ENCODE peak calls at places on chromosomes 4 and X, in ten cellular contexts. I is prostate gland, F is HL-60, N is suprapubic skin, T is spleen, A is sigmoid colon, Q is transverse colon, S is HCT116, M is GM12891, L is SK-N-SH. B is an unnamed sample.

GRCh38 chr4:78650106-78651021 is 98.8 kb downstream of the ANXA3 start:
- DNase-seq in S (no peak), F (no peak), A (no peak), Q (no peak), L (no peak), M (no peak), I (peak), N (no peak), T (no peak), B (no peak)

GRCh38 chr4:147772056-147772455 is 40.2 kb downstream of the ARHGAP10 start:
- DNase-seq in N (no peak), A (no peak), F (no peak), M (no peak), Q (no peak), T (no peak), I (no peak), S (no peak), L (no peak), B (no peak)

GRCh38 chr4:23368081-23368697 is 521.7 kb downstream of the PPARGC1A start:
- DNase-seq in T (no peak), N (no peak), Q (peak), L (peak), S (no peak), I (no peak), F (peak), A (no peak), M (no peak), B (no peak)

GRCh38 chr4:165974647-165975335 is 101.8 kb downstream of the TLL1 start:
- DNase-seq in A (no peak), M (no peak), N (no peak), L (no peak), Q (no peak), T (no peak), I (no peak), S (no peak), F (no peak), B (no peak)

GRCh38 chrX:137031517-137032377 is 2.0 kb downstream of the GPR101 start:
- DNase-seq in L (peak), T (no peak), N (no peak), F (peak), M (no peak), I (no peak), Q (peak), A (no peak), S (no peak), B (peak)

GRCh38 chr4:38684271-38684670 is 20.3 kb downstream of the KLF3 start:
- DNase-seq in I (no peak), N (no peak), F (no peak), S (no peak), L (no peak), Q (no peak), T (no peak), M (no peak), A (no peak), B (no peak)

GRCh38 chrX:133440081-133440796 is 24.9 kb upstream of the GPC4 start:
- DNase-seq in F (no peak), N (no peak), I (no peak), M (no peak), T (no peak), A (no peak), S (no peak), L (no peak), Q (no peak), B (no peak)

GRCh38 chr4:81652069-81652478 is 180.4 kb upstream of the RASGEF1B start:
- DNase-seq in A (no peak), M (no peak), T (no peak), S (no peak), I (no peak), Q (no peak), L (no peak), N (no peak), F (no peak), B (no peak)

GRCh38 chr4:150573534-150573933 is 8.4 kb upstream of the MAB21L2 start:
- DNase-seq in S (no peak), Q (no peak), F (no peak), T (no peak), N (no peak), M (no peak), I (no peak), L (no peak), A (no peak), B (no peak)

GRCh38 chr4:149056615-149057014 is 614.4 kb upstream of the NR3C2 start:
- DNase-seq in L (no peak), N (no peak), I (no peak), Q (no peak), S (no peak), A (no peak), M (no peak), T (no peak), F (no peak), B (no peak)

GRCh38 chr4:138222041-138222440 is 20.1 kb downstream of the SLC7A11 start:
- DNase-seq in L (no peak), F (no peak), Q (no peak), M (no peak), N (no peak), A (no peak), S (no peak), T (no peak), I (no peak), B (peak)

GRCh38 chr4:4821577-4821976 is 37.9 kb upstream of the MSX1 start:
- DNase-seq in L (no peak), M (no peak), N (no peak), F (no peak), I (no peak), Q (no peak), A (no peak), T (no peak), S (no peak), B (no peak)

GRCh38 chr4:166896254-166896653 is 338.0 kb downstream of the SPOCK3 start:
- DNase-seq in L (no peak), S (no peak), I (no peak), M (no peak), T (no peak), F (no peak), Q (no peak), A (no peak), N (no peak), B (no peak)

GRCh38 chrX:40479777-40480318 is 100.9 kb upstream of the ATP6AP2 start:
- DNase-seq in N (no peak), F (no peak), Q (no peak), S (no peak), I (no peak), L (no peak), M (no peak), T (no peak), A (no peak), B (no peak)

GRCh38 chrX:28659269-28659668 is 72.0 kb downstream of the IL1RAPL1 start:
- DNase-seq in I (no peak), M (no peak), Q (no peak), F (no peak), L (no peak), S (no peak), T (no peak), A (no peak), N (no peak), B (no peak)

GRCh38 chrX:129540725-129541184 is 696 bp downstream of the OCRL start:
- DNase-seq in Q (peak), F (peak), L (no peak), A (peak), N (no peak), I (peak), M (no peak), S (no peak), T (no peak), B (no peak)

GRCh38 chrX:115460565-115460888 is 100.4 kb upstream of the PLS3 start:
- DNase-seq in M (no peak), N (no peak), Q (no peak), L (no peak), T (no peak), A (no peak), S (no peak), F (no peak), I (no peak), B (no peak)

GRCh38 chr4:103936653-103937145 is 216.9 kb upstream of the TACR3 start:
- DNase-seq in T (no peak), A (no peak), S (no peak), I (no peak), Q (no peak), F (no peak), L (no peak), M (no peak), N (no peak), B (no peak)

GRCh38 chr4:145308598-145308997 is 128.2 kb upstream of the OTUD4 start:
- DNase-seq in Q (no peak), N (no peak), L (no peak), S (no peak), I (no peak), M (no peak), T (no peak), A (no peak), F (no peak), B (no peak)

GRCh38 chr4:39446842-39447573 is 11.7 kb downstream of the RPL9 start:
- DNase-seq in T (peak), L (no peak), Q (peak), S (no peak), A (peak), M (peak), F (no peak), N (peak), I (peak), B (no peak)

GRCh38 chr4:23614284-23614892 is 275.5 kb downstream of the PPARGC1A start:
- DNase-seq in T (no peak), I (no peak), M (peak), N (no peak), Q (no peak), L (peak), F (peak), S (no peak), A (no peak), B (no peak)

GRCh38 chrX:51892921-51893745 is at the start of gene MAGED1:
- DNase-seq in N (peak), F (no peak), M (peak), A (peak), L (peak), S (no peak), Q (peak), T (peak), I (peak), B (peak)

GRCh38 chrX:3820170-3820569 is 106.7 kb upstream of the PRKX start:
- DNase-seq in N (no peak), T (no peak), S (no peak), A (no peak), M (no peak), F (no peak), Q (no peak), I (no peak), L (no peak), B (no peak)

GRCh38 chr4:102061133-102061532 is 270.6 kb downstream of the BANK1 start:
- DNase-seq in S (no peak), Q (no peak), A (no peak), L (no peak), F (no peak), I (no peak), T (no peak), M (no peak), N (no peak), B (no peak)

GRCh38 chr4:156169011-156169410 is 215.3 kb upstream of the CTSO start:
- DNase-seq in F (no peak), L (no peak), T (no peak), M (no peak), I (no peak), N (no peak), S (peak), A (peak), Q (no peak), B (peak)

GRCh38 chr4:69831646-69832325 is 28.2 kb downstream of the SULT1E1 start:
- DNase-seq in M (peak), I (no peak), Q (peak), L (no peak), F (peak), T (peak), N (no peak), S (no peak), A (no peak), B (no peak)

DNA sequence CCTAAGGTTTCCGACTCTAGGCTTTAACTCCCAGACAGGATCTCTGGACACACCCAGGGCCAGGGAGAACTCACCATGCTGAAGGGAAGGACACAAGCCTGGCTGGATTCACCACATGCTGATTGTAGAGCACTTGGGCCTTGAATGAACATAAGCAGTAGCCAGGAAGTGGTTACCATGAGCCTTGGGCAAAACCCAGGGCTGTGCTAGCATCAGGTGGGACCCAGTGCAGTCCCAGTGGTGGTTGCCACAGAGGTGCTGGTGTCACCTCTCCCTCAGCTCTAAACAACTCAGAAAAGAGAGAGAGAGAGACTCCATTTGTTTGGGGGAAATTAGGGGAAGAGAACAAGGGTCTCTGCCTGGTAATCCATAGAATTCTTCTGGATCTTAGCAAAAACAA is 77.0 kb downstream of the KLHL13 start:
- DNase-seq in T (no peak), N (no peak), I (no peak), L (no peak), F (no peak), A (no peak), M (no peak), S (no peak), Q (no peak), B (no peak)
- TF ChIP-seq POLR2AphosphoS5 in T (no peak), N (no peak), I (no peak), L (no peak), F (no peak), A (no peak), M (no peak), S (no peak), Q (no peak), B (no peak)

DNA sequence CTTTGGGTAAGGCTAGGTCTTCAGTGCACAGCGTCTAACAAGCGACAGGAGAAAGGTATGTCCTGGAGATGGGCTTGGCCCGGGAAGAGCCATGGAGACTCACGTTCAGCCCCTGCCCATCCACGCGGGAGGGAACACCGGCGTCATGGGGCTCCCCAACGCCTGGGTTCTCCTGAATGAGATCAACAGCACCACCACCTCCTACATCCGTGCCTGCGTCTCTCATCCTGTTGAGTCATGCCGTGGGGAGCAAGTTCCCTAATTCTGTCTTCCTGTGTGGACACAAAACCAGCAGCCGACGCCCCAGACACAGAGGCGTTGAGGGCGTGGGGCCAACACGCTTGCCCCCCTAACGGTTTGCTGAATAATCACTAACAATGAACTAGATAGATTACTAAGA is 20.1 kb upstream of the IL3RA start:
- DNase-seq in L (no peak), S (no peak), I (no peak), T (peak), N (peak), M (no peak), Q (peak), F (no peak), A (peak), B (no peak)
- TF ChIP-seq POLR2AphosphoS5 in L (no peak), S (no peak), I (no peak), T (peak), N (no peak), M (no peak), Q (no peak), F (peak), A (no peak), B (no peak)

GRCh38 chrX:154098551-154098950 is 1.0 kb upstream of the MECP2 start:
- DNase-seq in S (no peak), Q (no peak), T (no peak), L (no peak), A (no peak), M (no peak), F (no peak), I (no peak), N (no peak), B (no peak)

GRCh38 chrX:154096140-154097002 is 1.1 kb downstream of the MECP2 start:
- DNase-seq in F (no peak), M (no peak), Q (no peak), S (no peak), I (no peak), A (no peak), T (no peak), L (no peak), N (no peak), B (no peak)

GRCh38 chrX:154097003-154097596 is 417 bp downstream of the MECP2 start:
- DNase-seq in S (no peak), L (peak), N (peak), M (peak), Q (peak), I (peak), A (peak), F (peak), T (peak), B (no peak)

GRCh38 chrX:154094833-154095232 is 2.7 kb downstream of the MECP2 start:
- DNase-seq in I (no peak), Q (no peak), L (no peak), M (no peak), A (no peak), S (no peak), F (no peak), T (no peak), N (no peak), B (no peak)

DNA sequence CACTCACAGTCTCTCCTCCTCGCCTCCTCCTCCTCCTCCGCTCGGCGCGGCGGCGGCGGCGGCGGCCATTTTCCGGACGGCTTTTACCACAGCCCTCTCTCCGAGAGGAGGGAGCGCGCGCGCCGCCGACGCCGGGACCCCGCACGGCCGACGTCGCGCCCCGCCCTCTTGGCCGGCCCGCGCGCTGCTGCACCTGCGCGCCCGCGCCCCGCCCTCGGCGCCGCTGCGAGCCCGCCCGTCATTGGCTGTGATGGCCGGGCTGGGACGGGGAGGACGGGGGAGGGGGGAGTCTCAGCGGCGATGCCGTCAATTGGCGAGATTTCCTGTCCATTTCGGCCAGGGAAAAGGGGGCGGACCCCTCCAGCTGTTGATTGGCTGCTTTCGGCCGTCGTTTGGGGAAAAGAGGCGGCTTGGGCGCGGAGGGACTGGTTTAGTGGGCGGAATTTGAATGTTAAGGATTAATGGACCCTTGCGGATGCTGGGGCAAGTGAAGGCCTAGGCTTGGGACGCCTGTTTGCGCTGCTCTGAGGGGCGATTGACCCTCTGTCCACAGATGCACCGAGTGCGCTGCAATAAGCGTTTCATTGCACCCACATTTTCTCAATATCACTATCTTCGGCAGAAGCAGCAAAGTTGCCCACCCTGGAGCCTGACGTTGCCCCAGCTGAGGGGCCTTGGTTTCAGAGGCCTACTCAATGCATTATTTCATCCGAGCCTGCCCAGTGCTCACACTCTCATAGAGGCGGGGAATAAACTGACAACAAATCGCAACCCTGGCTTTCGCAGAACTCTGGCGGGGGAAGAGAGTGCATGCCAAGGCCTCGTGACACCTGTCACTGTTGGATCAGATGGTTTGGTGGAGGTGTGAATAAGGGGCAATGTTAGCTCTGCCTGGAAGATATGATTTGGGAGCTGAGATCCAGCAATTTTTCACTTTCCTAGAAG is at the start of gene MECP2:
- DNase-seq in M (peak), F (peak), L (peak), S (peak), A (peak), N (peak), T (peak), I (peak), Q (peak), B (peak)
- TF ChIP-seq POLR2AphosphoS5 in M (no peak), F (no peak), L (peak), S (peak), A (peak), N (no peak), T (peak), I (peak), Q (peak), B (peak)

GRCh38 chr4:152073738-152074137 is 312.9 kb upstream of the GATB start:
- DNase-seq in F (peak), I (no peak), A (no peak), N (no peak), T (no peak), S (no peak), L (no peak), Q (no peak), M (no peak), B (no peak)
- TF ChIP-seq POLR2AphosphoS5 in F (no peak), I (no peak), A (no peak), N (no peak), T (no peak), S (no peak), L (no peak), Q (no peak), M (no peak), B (no peak)

GRCh38 chr4:3082915-3083515 is 8.5 kb downstream of the HTT start:
- DNase-seq in N (no peak), S (no peak), M (no peak), I (no peak), A (no peak), T (no peak), Q (no peak), F (no peak), L (no peak), B (no peak)
- TF ChIP-seq POLR2AphosphoS5 in N (no peak), S (no peak), M (no peak), I (no peak), A (no peak), T (no peak), Q (no peak), F (no peak), L (no peak), B (no peak)

GRCh38 chrX:16930392-16930791 is 16.1 kb upstream of the REPS2 start:
- DNase-seq in F (no peak), M (no peak), I (no peak), T (no peak), Q (no peak), N (no peak), L (no peak), S (no peak), A (no peak), B (no peak)

GRCh38 chrX:16931371-16931770 is 15.1 kb upstream of the REPS2 start:
- DNase-seq in N (no peak), S (no peak), Q (no peak), L (no peak), T (no peak), A (no peak), M (no peak), I (no peak), F (no peak), B (no peak)

GRCh38 chrX:16931855-16932254 is 14.6 kb upstream of the REPS2 start:
- DNase-seq in L (no peak), S (no peak), N (no peak), M (no peak), T (no peak), Q (no peak), I (no peak), A (no peak), F (no peak), B (no peak)

GRCh38 chrX:16934212-16934611 is 12.2 kb upstream of the REPS2 start:
- DNase-seq in F (no peak), L (no peak), Q (no peak), I (no peak), M (no peak), T (no peak), A (no peak), S (no peak), N (no peak), B (no peak)
- TF ChIP-seq POLR2AphosphoS5 in F (no peak), L (no peak), Q (no peak), I (no peak), M (no peak), T (no peak), A (no peak), S (no peak), N (no peak), B (no peak)

GRCh38 chr4:2931765-2932560 is 31.2 kb downstream of the NOP14 start:
- DNase-seq in I (no peak), F (peak), L (no peak), M (peak), A (peak), S (no peak), N (peak), T (peak), Q (peak), B (no peak)
- TF ChIP-seq POLR2AphosphoS5 in I (no peak), F (peak), L (no peak), M (peak), A (peak), S (peak), N (no peak), T (peak), Q (peak), B (peak)